ENCODE peak calls at places on chromosomes 1 and 21, in six cellular contexts. One of them, this sample, is unnamed.

GRCh38 chr1:228004331-228004871 is 2.4 kb upstream of the WNT3A start:
- DNase-seq in HCT116: peak
- DNase-seq in GM12878: no peak
- DNase-seq in IMR-90: no peak
- DNase-seq in heart left ventricle: no peak
- DNase-seq in HFF-Myc: no peak
- DNase-seq in this sample: no peak

GRCh38 chr1:29893806-29894205 is 657.5 kb downstream of the PTPRU start:
- DNase-seq in HCT116: no peak
- DNase-seq in GM12878: no peak
- DNase-seq in IMR-90: no peak
- DNase-seq in heart left ventricle: no peak
- DNase-seq in HFF-Myc: no peak
- DNase-seq in this sample: no peak

GRCh38 chr1:56416385-56416972 is 162.9 kb downstream of the PLPP3 start:
- DNase-seq in HCT116: no peak
- DNase-seq in GM12878: no peak
- DNase-seq in IMR-90: no peak
- DNase-seq in heart left ventricle: no peak
- DNase-seq in HFF-Myc: no peak
- DNase-seq in this sample: no peak

GRCh38 chr1:116128669-116129068 is 17.5 kb downstream of the MAB21L3 start:
- DNase-seq in HCT116: no peak
- DNase-seq in GM12878: no peak
- DNase-seq in IMR-90: no peak
- DNase-seq in heart left ventricle: no peak
- DNase-seq in HFF-Myc: no peak
- DNase-seq in this sample: no peak

GRCh38 chr21:28447453-28447852 is 545.2 kb downstream of the LTN1 start:
- DNase-seq in HCT116: no peak
- DNase-seq in GM12878: no peak
- DNase-seq in IMR-90: peak
- DNase-seq in heart left ventricle: no peak
- DNase-seq in HFF-Myc: no peak
- DNase-seq in this sample: no peak

GRCh38 chr1:243792891-243793290 is 57.2 kb downstream of the AKT3 start:
- DNase-seq in HCT116: no peak
- DNase-seq in GM12878: no peak
- DNase-seq in IMR-90: no peak
- DNase-seq in heart left ventricle: no peak
- DNase-seq in HFF-Myc: no peak
- DNase-seq in this sample: no peak

GRCh38 chr21:15062566-15062965 is 2.2 kb downstream of the NRIP1 start:
- DNase-seq in HCT116: no peak
- DNase-seq in GM12878: no peak
- DNase-seq in IMR-90: no peak
- DNase-seq in heart left ventricle: no peak
- DNase-seq in HFF-Myc: no peak
- DNase-seq in this sample: no peak

GRCh38 chr1:22111620-22112019 is 31.3 kb downstream of the WNT4 start:
- DNase-seq in HCT116: no peak
- DNase-seq in GM12878: no peak
- DNase-seq in IMR-90: peak
- DNase-seq in heart left ventricle: no peak
- DNase-seq in HFF-Myc: no peak
- DNase-seq in this sample: no peak

GRCh38 chr1:8689431-8690252 is 127.8 kb downstream of the RERE start:
- DNase-seq in HCT116: no peak
- DNase-seq in GM12878: no peak
- DNase-seq in IMR-90: no peak
- DNase-seq in heart left ventricle: no peak
- DNase-seq in HFF-Myc: no peak
- DNase-seq in this sample: no peak

GRCh38 chr1:64212023-64212422 is 8.6 kb downstream of the UBE2U start:
- DNase-seq in HCT116: no peak
- DNase-seq in GM12878: no peak
- DNase-seq in IMR-90: peak
- DNase-seq in heart left ventricle: no peak
- DNase-seq in HFF-Myc: no peak
- DNase-seq in this sample: no peak

GRCh38 chr1:160622885-160623633 is 23.8 kb downstream of the SLAMF1 start:
- DNase-seq in HCT116: no peak
- DNase-seq in GM12878: no peak
- DNase-seq in IMR-90: no peak
- DNase-seq in heart left ventricle: no peak
- DNase-seq in HFF-Myc: no peak
- DNase-seq in this sample: no peak

GRCh38 chr21:44395260-44395659 is 41.8 kb downstream of the TRPM2 start:
- DNase-seq in HCT116: no peak
- DNase-seq in GM12878: no peak
- DNase-seq in IMR-90: no peak
- DNase-seq in heart left ventricle: no peak
- DNase-seq in HFF-Myc: no peak
- DNase-seq in this sample: no peak

GRCh38 chr1:19648689-19649088 is 4.6 kb downstream of the NBL1 start:
- DNase-seq in HCT116: peak
- DNase-seq in GM12878: no peak
- DNase-seq in IMR-90: no peak
- DNase-seq in heart left ventricle: no peak
- DNase-seq in HFF-Myc: no peak
- DNase-seq in this sample: no peak
- H3K4me3 ChIP-seq in HCT116: no peak
- H3K4me3 ChIP-seq in GM12878: no peak
- H3K4me3 ChIP-seq in IMR-90: no peak
- H3K4me3 ChIP-seq in heart left ventricle: no peak
- H3K4me3 ChIP-seq in HFF-Myc: no peak
- H3K4me3 ChIP-seq in this sample: no peak

GRCh38 chr1:221315330-221315729 is 426.6 kb downstream of the DUSP10 start:
- DNase-seq in HCT116: no peak
- DNase-seq in GM12878: no peak
- DNase-seq in IMR-90: peak
- DNase-seq in heart left ventricle: no peak
- DNase-seq in HFF-Myc: peak
- DNase-seq in this sample: no peak
- H3K4me3 ChIP-seq in HCT116: no peak
- H3K4me3 ChIP-seq in GM12878: no peak
- H3K4me3 ChIP-seq in IMR-90: no peak
- H3K4me3 ChIP-seq in heart left ventricle: no peak
- H3K4me3 ChIP-seq in HFF-Myc: no peak
- H3K4me3 ChIP-seq in this sample: no peak

GRCh38 chr1:28247603-28248272 is 11.6 kb upstream of the SESN2 start:
- DNase-seq in HCT116: no peak
- DNase-seq in GM12878: no peak
- DNase-seq in IMR-90: no peak
- DNase-seq in heart left ventricle: no peak
- DNase-seq in HFF-Myc: no peak
- DNase-seq in this sample: no peak

GRCh38 chr1:28246427-28246832 is 10.5 kb downstream of the ATP5IF1 start:
- DNase-seq in HCT116: no peak
- DNase-seq in GM12878: peak
- DNase-seq in IMR-90: peak
- DNase-seq in heart left ventricle: no peak
- DNase-seq in HFF-Myc: no peak
- DNase-seq in this sample: peak

GRCh38 chr1:28249013-28249870 is 10.1 kb upstream of the SESN2 start:
- DNase-seq in HCT116: peak
- DNase-seq in GM12878: no peak
- DNase-seq in IMR-90: peak
- DNase-seq in heart left ventricle: peak
- DNase-seq in HFF-Myc: no peak
- DNase-seq in this sample: peak

GRCh38 chr1:28249879-28250295 is 9.4 kb upstream of the SESN2 start:
- DNase-seq in HCT116: no peak
- DNase-seq in GM12878: no peak
- DNase-seq in IMR-90: no peak
- DNase-seq in heart left ventricle: no peak
- DNase-seq in HFF-Myc: no peak
- DNase-seq in this sample: no peak

GRCh38 chr1:28248273-28249012 is 10.9 kb upstream of the SESN2 start:
- DNase-seq in HCT116: peak
- DNase-seq in GM12878: no peak
- DNase-seq in IMR-90: peak
- DNase-seq in heart left ventricle: peak
- DNase-seq in HFF-Myc: peak
- DNase-seq in this sample: peak
- H3K4me3 ChIP-seq in HCT116: peak
- H3K4me3 ChIP-seq in GM12878: peak
- H3K4me3 ChIP-seq in IMR-90: peak
- H3K4me3 ChIP-seq in heart left ventricle: peak
- H3K4me3 ChIP-seq in HFF-Myc: no peak
- H3K4me3 ChIP-seq in this sample: no peak

GRCh38 chr1:78440381-78440793 is 50.4 kb upstream of the PTGFR start:
- DNase-seq in HCT116: no peak
- DNase-seq in GM12878: no peak
- DNase-seq in IMR-90: peak
- DNase-seq in heart left ventricle: no peak
- DNase-seq in HFF-Myc: peak
- DNase-seq in this sample: no peak

GRCh38 chr1:78434351-78434750 is 56.4 kb upstream of the PTGFR start:
- DNase-seq in HCT116: no peak
- DNase-seq in GM12878: no peak
- DNase-seq in IMR-90: no peak
- DNase-seq in heart left ventricle: no peak
- DNase-seq in HFF-Myc: no peak
- DNase-seq in this sample: no peak

GRCh38 chr1:78441921-78442320 is 48.9 kb upstream of the PTGFR start:
- DNase-seq in HCT116: no peak
- DNase-seq in GM12878: no peak
- DNase-seq in IMR-90: peak
- DNase-seq in heart left ventricle: no peak
- DNase-seq in HFF-Myc: no peak
- DNase-seq in this sample: no peak

GRCh38 chr1:78437393-78437792 is 53.4 kb upstream of the PTGFR start:
- DNase-seq in HCT116: no peak
- DNase-seq in GM12878: no peak
- DNase-seq in IMR-90: peak
- DNase-seq in heart left ventricle: no peak
- DNase-seq in HFF-Myc: no peak
- DNase-seq in this sample: no peak

DNA sequence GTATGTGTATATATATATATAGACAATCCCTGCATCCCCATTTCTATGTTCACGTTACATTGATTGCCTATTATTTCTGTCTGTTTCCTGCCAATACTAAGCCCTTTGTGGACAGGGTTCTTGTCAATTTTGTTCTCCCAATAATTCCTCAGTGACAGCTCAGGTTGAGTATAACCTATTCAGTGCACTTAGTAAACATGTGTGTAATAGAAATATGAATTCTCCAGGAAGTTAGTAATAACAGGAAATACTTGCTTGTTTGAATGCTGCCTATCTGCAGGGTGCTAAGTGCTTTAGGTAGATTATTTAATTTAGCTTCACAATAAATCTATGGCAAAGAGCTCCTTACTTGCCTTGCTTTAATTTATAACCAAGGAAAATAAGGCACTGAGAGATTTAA is 52.8 kb upstream of the PTGFR start:
- DNase-seq in HCT116: no peak
- DNase-seq in GM12878: no peak
- DNase-seq in IMR-90: no peak
- DNase-seq in heart left ventricle: no peak
- DNase-seq in HFF-Myc: no peak
- DNase-seq in this sample: no peak
- H3K4me3 ChIP-seq in HCT116: no peak
- H3K4me3 ChIP-seq in GM12878: no peak
- H3K4me3 ChIP-seq in IMR-90: no peak
- H3K4me3 ChIP-seq in heart left ventricle: no peak
- H3K4me3 ChIP-seq in HFF-Myc: no peak
- H3K4me3 ChIP-seq in this sample: no peak

GRCh38 chr1:187237542-187237941 is 408.8 kb downstream of the PLA2G4A start:
- DNase-seq in HCT116: no peak
- DNase-seq in GM12878: no peak
- DNase-seq in IMR-90: peak
- DNase-seq in heart left ventricle: no peak
- DNase-seq in HFF-Myc: no peak
- DNase-seq in this sample: no peak

GRCh38 chr1:187241971-187242370 is 413.2 kb downstream of the PLA2G4A start:
- DNase-seq in HCT116: no peak
- DNase-seq in GM12878: no peak
- DNase-seq in IMR-90: no peak
- DNase-seq in heart left ventricle: no peak
- DNase-seq in HFF-Myc: no peak
- DNase-seq in this sample: no peak

GRCh38 chr1:187236676-187237075 is 407.9 kb downstream of the PLA2G4A start:
- DNase-seq in HCT116: no peak
- DNase-seq in GM12878: no peak
- DNase-seq in IMR-90: no peak
- DNase-seq in heart left ventricle: no peak
- DNase-seq in HFF-Myc: no peak
- DNase-seq in this sample: no peak

GRCh38 chr1:187236145-187236544 is 407.4 kb downstream of the PLA2G4A start:
- DNase-seq in HCT116: no peak
- DNase-seq in GM12878: no peak
- DNase-seq in IMR-90: no peak
- DNase-seq in heart left ventricle: no peak
- DNase-seq in HFF-Myc: no peak
- DNase-seq in this sample: no peak
- H3K4me3 ChIP-seq in HCT116: no peak
- H3K4me3 ChIP-seq in GM12878: no peak
- H3K4me3 ChIP-seq in IMR-90: no peak
- H3K4me3 ChIP-seq in heart left ventricle: no peak
- H3K4me3 ChIP-seq in HFF-Myc: no peak
- H3K4me3 ChIP-seq in this sample: no peak

GRCh38 chr1:84361796-84362195 is 36.5 kb upstream of the DNASE2B start:
- DNase-seq in HCT116: no peak
- DNase-seq in GM12878: no peak
- DNase-seq in IMR-90: no peak
- DNase-seq in heart left ventricle: no peak
- DNase-seq in HFF-Myc: no peak
- DNase-seq in this sample: no peak

GRCh38 chr1:84360303-84360702 is 38.0 kb upstream of the DNASE2B start:
- DNase-seq in HCT116: no peak
- DNase-seq in GM12878: no peak
- DNase-seq in IMR-90: no peak
- DNase-seq in heart left ventricle: no peak
- DNase-seq in HFF-Myc: no peak
- DNase-seq in this sample: no peak

GRCh38 chr1:84363622-84364021 is 34.7 kb upstream of the DNASE2B start:
- DNase-seq in HCT116: no peak
- DNase-seq in GM12878: no peak
- DNase-seq in IMR-90: no peak
- DNase-seq in heart left ventricle: no peak
- DNase-seq in HFF-Myc: no peak
- DNase-seq in this sample: no peak

GRCh38 chr1:84365225-84366221 is 32.8 kb upstream of the DNASE2B start:
- DNase-seq in HCT116: peak
- DNase-seq in GM12878: no peak
- DNase-seq in IMR-90: peak
- DNase-seq in heart left ventricle: no peak
- DNase-seq in HFF-Myc: peak
- DNase-seq in this sample: no peak

DNA sequence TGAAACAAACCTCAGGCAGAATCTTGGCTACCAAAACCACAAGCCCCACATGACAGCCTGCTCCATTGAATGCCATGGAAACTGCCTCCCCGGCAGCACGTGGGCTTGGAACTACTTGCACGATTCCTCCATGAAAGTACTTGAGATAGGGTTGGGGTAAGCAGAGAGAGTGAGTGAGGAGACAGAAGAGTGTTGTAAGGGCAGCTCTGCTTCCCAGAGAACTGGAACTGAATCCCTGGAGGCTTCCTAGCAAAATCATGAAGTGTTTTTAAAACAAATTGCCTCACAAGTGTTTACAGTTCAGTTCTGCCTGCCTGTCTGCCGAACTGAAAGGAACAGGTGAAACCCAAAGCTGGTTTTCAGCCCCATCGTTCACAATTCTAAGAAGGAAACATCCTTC is 35.3 kb upstream of the DNASE2B start:
- DNase-seq in HCT116: no peak
- DNase-seq in GM12878: no peak
- DNase-seq in IMR-90: no peak
- DNase-seq in heart left ventricle: no peak
- DNase-seq in HFF-Myc: no peak
- DNase-seq in this sample: no peak
- H3K4me3 ChIP-seq in HCT116: no peak
- H3K4me3 ChIP-seq in GM12878: no peak
- H3K4me3 ChIP-seq in IMR-90: no peak
- H3K4me3 ChIP-seq in heart left ventricle: no peak
- H3K4me3 ChIP-seq in HFF-Myc: no peak
- H3K4me3 ChIP-seq in this sample: no peak

This sample was measured in GM06990.